ENCODE peak calls at places on chromosomes 5 and 9, in eight cellular contexts. One of them, this sample, is unnamed.
A peak's percentile ranks its signal among the peaks of the same experiment; 100 is the strongest.

GRCh38 chr9:35029241-35029640 is 39.7 kb downstream of the DNAJB5 start:
- DNase-seq in pancreas: no peak
- DNase-seq in A549: no peak
- DNase-seq in stimulated activated CD8-positive, alpha-beta memory T cell treated with anti-CD3 and anti-CD28 coated beads, Interleukin-4, amount 100 ng/mL, for 4 hours: no peak
- DNase-seq in AML-193: no peak
- DNase-seq in mucosa of gallbladder: no peak
- DNase-seq in OCI-M1: no peak
- DNase-seq in midbrain: no peak
- DNase-seq in this sample: no peak

GRCh38 chr9:95124582-95125359 is 192.7 kb downstream of the FANCC start:
- DNase-seq in pancreas: no peak
- DNase-seq in A549: no peak
- DNase-seq in stimulated activated CD8-positive, alpha-beta memory T cell treated with anti-CD3 and anti-CD28 coated beads, Interleukin-4, amount 100 ng/mL, for 4 hours: no peak
- DNase-seq in AML-193: no peak
- DNase-seq in mucosa of gallbladder: no peak
- DNase-seq in OCI-M1: no peak
- DNase-seq in midbrain: no peak
- DNase-seq in this sample: no peak

GRCh38 chr5:123125953-123126352 is 36.9 kb downstream of the PRDM6 start:
- DNase-seq in pancreas: no peak
- DNase-seq in A549: no peak
- DNase-seq in stimulated activated CD8-positive, alpha-beta memory T cell treated with anti-CD3 and anti-CD28 coated beads, Interleukin-4, amount 100 ng/mL, for 4 hours: no peak
- DNase-seq in AML-193: peak; percentile 5
- DNase-seq in mucosa of gallbladder: no peak
- DNase-seq in OCI-M1: peak; percentile 23
- DNase-seq in midbrain: no peak
- DNase-seq in this sample: peak; percentile 39

GRCh38 chr5:146466521-146467349 is 19.6 kb downstream of the TCERG1 start:
- DNase-seq in pancreas: no peak
- DNase-seq in A549: peak; percentile 25
- DNase-seq in stimulated activated CD8-positive, alpha-beta memory T cell treated with anti-CD3 and anti-CD28 coated beads, Interleukin-4, amount 100 ng/mL, for 4 hours: no peak
- DNase-seq in AML-193: peak; percentile 17
- DNase-seq in mucosa of gallbladder: no peak
- DNase-seq in OCI-M1: peak; percentile 64
- DNase-seq in midbrain: no peak
- DNase-seq in this sample: peak; percentile 11

GRCh38 chr5:112907166-112907611 is 14.8 kb downstream of the REEP5 start:
- DNase-seq in pancreas: no peak
- DNase-seq in A549: no peak
- DNase-seq in stimulated activated CD8-positive, alpha-beta memory T cell treated with anti-CD3 and anti-CD28 coated beads, Interleukin-4, amount 100 ng/mL, for 4 hours: no peak
- DNase-seq in AML-193: no peak
- DNase-seq in mucosa of gallbladder: no peak
- DNase-seq in OCI-M1: no peak
- DNase-seq in midbrain: no peak
- DNase-seq in this sample: no peak

GRCh38 chr5:1744393-1745189 is 55.0 kb downstream of the MRPL36 start:
- DNase-seq in pancreas: no peak
- DNase-seq in A549: no peak
- DNase-seq in stimulated activated CD8-positive, alpha-beta memory T cell treated with anti-CD3 and anti-CD28 coated beads, Interleukin-4, amount 100 ng/mL, for 4 hours: no peak
- DNase-seq in AML-193: no peak
- DNase-seq in mucosa of gallbladder: no peak
- DNase-seq in OCI-M1: no peak
- DNase-seq in midbrain: no peak
- DNase-seq in this sample: no peak

GRCh38 chr9:1055156-1055555 is 5.0 kb downstream of the DMRT2 start:
- DNase-seq in pancreas: no peak
- DNase-seq in A549: no peak
- DNase-seq in stimulated activated CD8-positive, alpha-beta memory T cell treated with anti-CD3 and anti-CD28 coated beads, Interleukin-4, amount 100 ng/mL, for 4 hours: no peak
- DNase-seq in AML-193: no peak
- DNase-seq in mucosa of gallbladder: no peak
- DNase-seq in OCI-M1: no peak
- DNase-seq in midbrain: no peak
- DNase-seq in this sample: no peak

GRCh38 chr5:134101686-134102439 is 12.6 kb upstream of the TCF7 start:
- DNase-seq in pancreas: peak; percentile 65
- DNase-seq in A549: peak; percentile 80
- DNase-seq in stimulated activated CD8-positive, alpha-beta memory T cell treated with anti-CD3 and anti-CD28 coated beads, Interleukin-4, amount 100 ng/mL, for 4 hours: peak; percentile 52
- DNase-seq in AML-193: peak; percentile 27
- DNase-seq in mucosa of gallbladder: no peak
- DNase-seq in OCI-M1: peak; percentile 73
- DNase-seq in midbrain: peak; percentile 78
- DNase-seq in this sample: peak; percentile 13

GRCh38 chr9:33823801-33824200 is 6.8 kb downstream of the UBE2R2 start:
- DNase-seq in pancreas: no peak
- DNase-seq in A549: no peak
- DNase-seq in stimulated activated CD8-positive, alpha-beta memory T cell treated with anti-CD3 and anti-CD28 coated beads, Interleukin-4, amount 100 ng/mL, for 4 hours: no peak
- DNase-seq in AML-193: no peak
- DNase-seq in mucosa of gallbladder: no peak
- DNase-seq in OCI-M1: no peak
- DNase-seq in midbrain: no peak
- DNase-seq in this sample: no peak

GRCh38 chr5:111401906-111402305 is 110.4 kb downstream of the STARD4 start:
- DNase-seq in pancreas: no peak
- DNase-seq in A549: no peak
- DNase-seq in stimulated activated CD8-positive, alpha-beta memory T cell treated with anti-CD3 and anti-CD28 coated beads, Interleukin-4, amount 100 ng/mL, for 4 hours: no peak
- DNase-seq in AML-193: no peak
- DNase-seq in mucosa of gallbladder: no peak
- DNase-seq in OCI-M1: peak; percentile 4
- DNase-seq in midbrain: no peak
- DNase-seq in this sample: no peak

GRCh38 chr5:171872666-171873065 is 87.0 kb downstream of the SMIM23 start:
- DNase-seq in pancreas: no peak
- DNase-seq in A549: no peak
- DNase-seq in stimulated activated CD8-positive, alpha-beta memory T cell treated with anti-CD3 and anti-CD28 coated beads, Interleukin-4, amount 100 ng/mL, for 4 hours: no peak
- DNase-seq in AML-193: no peak
- DNase-seq in mucosa of gallbladder: no peak
- DNase-seq in OCI-M1: no peak
- DNase-seq in midbrain: no peak
- DNase-seq in this sample: no peak

GRCh38 chr9:89999534-90000370 is 394.9 kb downstream of the GADD45G start:
- DNase-seq in pancreas: peak; percentile 85
- DNase-seq in A549: peak; percentile 18
- DNase-seq in stimulated activated CD8-positive, alpha-beta memory T cell treated with anti-CD3 and anti-CD28 coated beads, Interleukin-4, amount 100 ng/mL, for 4 hours: peak; percentile 37
- DNase-seq in AML-193: no peak
- DNase-seq in mucosa of gallbladder: peak; percentile 91
- DNase-seq in OCI-M1: peak; percentile 33
- DNase-seq in midbrain: peak; percentile 31
- DNase-seq in this sample: no peak

GRCh38 chr9:72485821-72486605 is 35.4 kb upstream of the TMC1 start:
- DNase-seq in pancreas: no peak
- DNase-seq in A549: no peak
- DNase-seq in stimulated activated CD8-positive, alpha-beta memory T cell treated with anti-CD3 and anti-CD28 coated beads, Interleukin-4, amount 100 ng/mL, for 4 hours: no peak
- DNase-seq in AML-193: no peak
- DNase-seq in mucosa of gallbladder: no peak
- DNase-seq in OCI-M1: peak; percentile 19
- DNase-seq in midbrain: peak; percentile 64
- DNase-seq in this sample: peak; percentile 94

GRCh38 chr5:133296624-133297023 is 244.8 kb downstream of the HSPA4 start:
- DNase-seq in pancreas: no peak
- DNase-seq in A549: no peak
- DNase-seq in stimulated activated CD8-positive, alpha-beta memory T cell treated with anti-CD3 and anti-CD28 coated beads, Interleukin-4, amount 100 ng/mL, for 4 hours: no peak
- DNase-seq in AML-193: no peak
- DNase-seq in mucosa of gallbladder: no peak
- DNase-seq in OCI-M1: no peak
- DNase-seq in midbrain: no peak
- DNase-seq in this sample: no peak

GRCh38 chr5:132557425-132557805 is 638 bp downstream of the RAD50 start:
- DNase-seq in pancreas: peak; percentile 43
- DNase-seq in A549: peak; percentile 41
- DNase-seq in stimulated activated CD8-positive, alpha-beta memory T cell treated with anti-CD3 and anti-CD28 coated beads, Interleukin-4, amount 100 ng/mL, for 4 hours: no peak
- DNase-seq in AML-193: peak; percentile 9
- DNase-seq in mucosa of gallbladder: peak; percentile 85
- DNase-seq in OCI-M1: peak; percentile 79
- DNase-seq in midbrain: peak; percentile 20
- DNase-seq in this sample: no peak

GRCh38 chr5:18944771-18945170 is 1043.2 kb downstream of the CDH18 start:
- DNase-seq in pancreas: no peak
- DNase-seq in A549: no peak
- DNase-seq in stimulated activated CD8-positive, alpha-beta memory T cell treated with anti-CD3 and anti-CD28 coated beads, Interleukin-4, amount 100 ng/mL, for 4 hours: no peak
- DNase-seq in AML-193: no peak
- DNase-seq in mucosa of gallbladder: no peak
- DNase-seq in OCI-M1: no peak
- DNase-seq in midbrain: no peak
- DNase-seq in this sample: no peak

GRCh38 chr5:33362915-33363314 is 77.8 kb upstream of the TARS1 start:
- DNase-seq in pancreas: no peak
- DNase-seq in A549: no peak
- DNase-seq in stimulated activated CD8-positive, alpha-beta memory T cell treated with anti-CD3 and anti-CD28 coated beads, Interleukin-4, amount 100 ng/mL, for 4 hours: no peak
- DNase-seq in AML-193: no peak
- DNase-seq in mucosa of gallbladder: peak; percentile 47
- DNase-seq in OCI-M1: no peak
- DNase-seq in midbrain: no peak
- DNase-seq in this sample: no peak

GRCh38 chr5:102681403-102681983 is 73.6 kb upstream of the PAM start:
- DNase-seq in pancreas: peak; percentile 74
- DNase-seq in A549: peak; percentile 25
- DNase-seq in stimulated activated CD8-positive, alpha-beta memory T cell treated with anti-CD3 and anti-CD28 coated beads, Interleukin-4, amount 100 ng/mL, for 4 hours: peak; percentile 15
- DNase-seq in AML-193: peak; percentile 69
- DNase-seq in mucosa of gallbladder: peak; percentile 73
- DNase-seq in OCI-M1: peak; percentile 82
- DNase-seq in midbrain: peak; percentile 78
- DNase-seq in this sample: peak; percentile 27

GRCh38 chr5:144522698-144523097 is 352.0 kb downstream of the KCTD16 start:
- DNase-seq in pancreas: no peak
- DNase-seq in A549: no peak
- DNase-seq in stimulated activated CD8-positive, alpha-beta memory T cell treated with anti-CD3 and anti-CD28 coated beads, Interleukin-4, amount 100 ng/mL, for 4 hours: no peak
- DNase-seq in AML-193: no peak
- DNase-seq in mucosa of gallbladder: no peak
- DNase-seq in OCI-M1: no peak
- DNase-seq in midbrain: no peak
- DNase-seq in this sample: no peak

GRCh38 chr5:100900796-100901731 is 2.0 kb downstream of the ST8SIA4 start:
- DNase-seq in pancreas: peak; percentile 9
- DNase-seq in A549: no peak
- DNase-seq in stimulated activated CD8-positive, alpha-beta memory T cell treated with anti-CD3 and anti-CD28 coated beads, Interleukin-4, amount 100 ng/mL, for 4 hours: peak; percentile 91
- DNase-seq in AML-193: peak; percentile 91
- DNase-seq in mucosa of gallbladder: peak; percentile 65
- DNase-seq in OCI-M1: peak; percentile 95
- DNase-seq in midbrain: peak; percentile 36
- DNase-seq in this sample: peak; percentile 6